ENCODE peak calls at places on chromosome 19, in five cellular contexts. N, D, Q, V and Y are unnamed samples.

GRCh38 chr19:41443813-41444455 is 978 bp downstream of the ERICH4 start:
- DNase-seq in N (no peak), D (no peak), Q (no peak), V (no peak), Y (no peak)

GRCh38 chr19:17468302-17469091 is 1.8 kb upstream of the SLC27A1 start:
- DNase-seq in N (no peak), D (no peak), Q (peak; percentile 85), V (peak; percentile 29), Y (no peak)

GRCh38 chr19:16371540-16371986 is 46.9 kb downstream of the KLF2 start:
- DNase-seq in N (no peak), D (no peak), Q (peak; percentile 65), V (peak; percentile 85), Y (no peak)

GRCh38 chr19:27773318-27774094 is 1439.4 kb downstream of the UQCRFS1 start:
- DNase-seq in N (no peak), D (no peak), Q (no peak), V (no peak), Y (no peak)

GRCh38 chr19:41323023-41323422 is 13.1 kb downstream of the CCDC97 start:
- DNase-seq in N (no peak), D (peak; percentile 88), Q (no peak), V (no peak), Y (no peak)

GRCh38 chr19:51688665-51689571 is 4.2 kb upstream of the SPACA6 start:
- DNase-seq in N (peak; percentile 94), D (peak; percentile 96), Q (peak; percentile 96), V (peak; percentile 82), Y (peak; percentile 75)

GRCh38 chr19:18112989-18113478 is 15.5 kb downstream of the MAST3 start:
- DNase-seq in N (peak; percentile 83), D (peak; percentile 77), Q (peak; percentile 85), V (peak; percentile 96), Y (peak; percentile 86)

GRCh38 chr19:17757125-17757524 is 5.8 kb downstream of the FCHO1 start:
- DNase-seq in N (peak; percentile 79), D (peak; percentile 38), Q (peak; percentile 52), V (peak; percentile 74), Y (peak; percentile 73)

GRCh38 chr19:4984106-4984380 is 15.1 kb downstream of the KDM4B start:
- DNase-seq in N (no peak), D (no peak), Q (no peak), V (no peak), Y (no peak)

GRCh38 chr19:58581227-58582141 is 8.3 kb upstream of the MZF1 start:
- DNase-seq in N (peak; percentile 85), D (peak; percentile 90), Q (peak; percentile 84), V (peak; percentile 84), Y (no peak)

GRCh38 chr19:30236006-30236405 is 136.2 kb upstream of the ZNF536 start:
- DNase-seq in N (no peak), D (no peak), Q (no peak), V (no peak), Y (no peak)

GRCh38 chr19:42179501-42179817 is 38.0 kb downstream of the DEDD2 start:
- DNase-seq in N (no peak), D (no peak), Q (no peak), V (no peak), Y (no peak)

GRCh38 chr19:24177686-24178085 is 90.7 kb downstream of the ZNF254 start:
- DNase-seq in N (no peak), D (no peak), Q (no peak), V (no peak), Y (no peak)

GRCh38 chr19:18416778-18417249 is 2.4 kb upstream of the SSBP4 start:
- DNase-seq in N (peak; percentile 67), D (peak; percentile 85), Q (peak; percentile 95), V (peak; percentile 85), Y (no peak)

GRCh38 chr19:44498988-44499387 is 1.3 kb downstream of the ZNF180 start:
- DNase-seq in N (no peak), D (no peak), Q (no peak), V (no peak), Y (no peak)

GRCh38 chr19:15526408-15526807 is 18.1 kb downstream of the CYP4F22 start:
- DNase-seq in N (no peak), D (no peak), Q (no peak), V (no peak), Y (no peak)

GRCh38 chr19:16978156-16978555 is 48.5 kb downstream of the CPAMD8 start:
- DNase-seq in N (no peak), D (no peak), Q (no peak), V (no peak), Y (no peak)

GRCh38 chr19:30076751-30077670 is 135.0 kb downstream of the URI1 start:
- DNase-seq in N (no peak), D (no peak), Q (no peak), V (no peak), Y (no peak)

DNA sequence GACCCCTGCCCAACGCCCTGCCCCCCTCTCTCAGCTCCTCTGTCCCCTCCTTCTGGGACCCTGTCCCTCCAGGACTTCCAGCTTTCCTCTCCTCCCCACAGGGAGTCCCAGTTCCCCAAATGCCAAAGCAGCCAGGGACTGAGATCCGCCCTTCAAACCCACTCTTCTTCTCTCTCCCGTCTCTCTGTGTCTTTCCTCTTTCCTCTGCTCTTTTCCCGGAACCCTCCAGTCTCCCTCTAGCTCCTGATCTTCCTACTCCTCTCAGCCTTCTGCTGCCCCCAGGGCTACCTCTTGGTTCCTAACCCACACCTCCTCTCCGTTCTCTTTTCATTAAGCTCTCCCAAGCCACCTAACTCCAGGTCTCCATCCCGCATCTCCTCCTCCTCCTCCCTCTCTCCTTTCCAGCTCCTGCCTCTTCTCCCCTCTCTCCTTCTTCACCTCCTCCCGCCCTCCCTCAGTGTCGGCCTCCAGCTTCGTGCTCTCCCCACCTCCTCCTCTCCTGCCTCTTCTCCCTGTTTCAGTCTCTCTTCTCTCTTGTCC is at the start of gene CA11:
- DNase-seq in N (peak; percentile 4), D (no peak), Q (no peak), V (no peak), Y (no peak)
- H3K27ac ChIP-seq in N (no peak within 1 kb of the TSS), D (no peak within 1 kb of the TSS), Q (peak within 1 kb of the TSS; percentile 76), V (peak within 1 kb of the TSS; percentile 31), Y (peak within 1 kb of the TSS; percentile 83)

DNA sequence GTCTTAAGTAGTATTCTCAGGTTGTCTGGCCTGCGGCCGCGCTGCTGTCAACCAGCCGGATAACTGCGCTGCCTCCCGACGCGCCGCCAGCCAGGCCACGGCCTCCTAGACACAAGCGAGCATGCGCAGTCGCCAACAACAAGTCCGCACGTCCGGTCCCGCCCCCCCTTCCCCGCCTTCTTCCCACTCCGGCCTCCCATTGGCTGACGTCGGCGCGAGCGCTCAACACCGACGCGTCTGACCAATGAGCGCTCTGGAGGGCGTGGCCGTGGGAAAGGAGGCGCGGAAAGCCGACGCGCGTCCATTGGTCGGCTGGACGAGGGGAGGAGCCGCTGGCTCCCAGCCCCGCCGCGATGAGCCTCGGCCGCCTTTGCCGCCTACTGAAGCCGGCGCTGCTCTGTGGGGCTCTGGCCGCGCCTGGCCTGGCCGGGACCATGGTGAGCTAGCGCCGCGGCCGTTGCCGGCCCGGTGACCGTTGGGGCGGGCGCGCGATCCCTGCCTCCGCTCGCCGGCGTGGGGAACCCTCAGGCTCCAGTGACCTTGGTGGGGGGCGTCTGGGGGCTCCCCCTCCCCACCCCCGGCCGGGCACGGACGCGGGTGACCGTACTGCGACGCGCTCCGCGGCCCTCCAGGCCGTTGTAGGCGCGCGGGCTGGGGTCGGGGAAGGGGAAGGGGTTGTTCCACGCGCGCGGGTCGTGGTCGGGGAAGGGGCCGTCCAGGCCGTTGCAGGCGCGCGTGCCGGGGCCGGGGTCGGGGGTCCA is at the start of gene GPX4:
- DNase-seq in N (peak; percentile 98), D (peak; percentile 99), Q (peak; percentile 100), V (peak; percentile 99), Y (peak; percentile 98)
- TF ChIP-seq CTCF in N (no peak), D (no peak), Q (no peak), V (no peak), Y (no peak)

GRCh38 chr19:47520343-47520806 is 5.5 kb upstream of the NAPA start:
- DNase-seq in N (peak; percentile 14), D (no peak), Q (no peak), V (no peak), Y (no peak)
- H3K27ac ChIP-seq in N (no peak overlapping the region), D (no peak overlapping the region), Q (no peak overlapping the region), V (no peak overlapping the region), Y (no peak overlapping the region)

DNA sequence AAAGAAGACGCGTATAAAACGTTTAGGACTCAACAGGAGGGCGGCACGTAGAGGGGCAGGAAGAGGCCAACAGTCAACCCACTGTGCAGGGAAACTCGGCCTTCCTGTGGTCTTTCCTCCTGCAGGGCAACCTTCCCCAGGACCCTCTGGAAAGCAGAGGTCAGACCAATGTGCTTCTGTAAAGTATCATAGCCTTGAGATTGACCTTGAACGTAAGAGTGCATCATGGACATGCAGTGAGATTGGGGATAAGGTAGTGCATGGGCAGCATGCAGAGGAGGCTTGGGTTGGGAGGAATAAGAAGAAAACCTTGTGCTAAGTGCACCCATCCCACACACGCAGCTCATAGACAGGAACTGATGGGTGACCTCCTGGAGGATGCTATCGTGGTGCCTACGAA is 34.0 kb upstream of the ZNF507 start:
- DNase-seq in N (no peak), D (no peak), Q (no peak), V (no peak), Y (no peak)
- TF ChIP-seq CTCF in N (no peak), D (no peak), Q (no peak), V (no peak), Y (no peak)

GRCh38 chr19:55275851-55276719 is 3.8 kb downstream of the HSPBP1 start:
- DNase-seq in N (no peak), D (no peak), Q (no peak), V (no peak), Y (no peak)

GRCh38 chr19:55279376-55279772 is 536 bp downstream of the HSPBP1 start:
- DNase-seq in N (no peak), D (no peak), Q (no peak), V (no peak), Y (no peak)

GRCh38 chr19:55277494-55277893 is 2.4 kb downstream of the HSPBP1 start:
- DNase-seq in N (no peak), D (no peak), Q (no peak), V (no peak), Y (no peak)

GRCh38 chr19:55278391-55279135 is 1.3 kb downstream of the HSPBP1 start:
- DNase-seq in N (no peak), D (no peak), Q (no peak), V (no peak), Y (no peak)

DNA sequence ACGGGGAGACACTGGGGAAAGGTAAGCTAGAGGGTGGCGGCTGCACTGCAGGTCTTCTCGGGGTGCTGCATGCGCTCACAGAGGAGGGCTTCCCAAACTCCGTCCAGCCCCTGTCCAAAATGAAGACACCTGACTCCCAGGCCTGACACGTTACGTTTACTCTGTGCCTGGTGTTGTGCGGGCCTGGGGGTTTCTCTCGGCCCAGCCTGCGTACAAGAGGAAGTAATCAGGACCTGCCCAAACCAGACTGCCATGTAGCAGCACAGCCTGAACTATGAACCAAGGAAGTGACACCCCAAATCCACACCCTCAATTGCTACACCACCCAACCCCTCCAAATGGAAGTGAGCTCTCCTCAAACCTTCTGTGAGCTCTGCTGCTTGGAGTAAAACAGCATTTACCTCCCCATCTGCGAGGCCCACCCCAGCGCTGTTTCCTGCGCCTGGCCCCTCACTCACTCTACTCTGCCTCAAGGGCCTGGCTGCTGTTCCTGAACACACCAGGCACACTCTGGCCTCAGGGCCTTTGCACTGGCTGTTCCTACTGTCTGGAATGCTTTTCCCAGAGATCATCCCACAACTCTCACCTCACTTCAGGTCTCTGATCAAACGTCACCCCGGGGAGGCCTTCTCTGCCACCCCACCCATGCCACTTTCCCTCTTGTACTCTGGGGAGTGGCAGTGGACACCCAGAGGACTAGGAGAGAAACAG is 3.0 kb downstream of the HSPBP1 start:
- DNase-seq in N (no peak), D (no peak), Q (no peak), V (no peak), Y (no peak)
- H3K27ac ChIP-seq in N (no peak overlapping the region), D (no peak overlapping the region), Q (no peak overlapping the region), V (peak overlapping the region; percentile 12), Y (peak overlapping the region; percentile 2)